ENCODE peak calls at places on chromosomes 11 and 22, in six cellular contexts. U is activated T-cell treated with anti-CD3 and anti-CD28 coated beads for 4 hours; S is stimulated activated CD4-positive, alpha-beta T cell treated with anti-CD3 and anti-CD28 coated beads, Interleukin-4, amount 100 ng/mL, for 24 hours; H is neural crest cell; G is activated naive CD4-positive, alpha-beta T cell treated with Interleukin-2 at 50 U/mL for 16 hours; X is aorta. Y is an unnamed sample.

GRCh38 chr22:48282804-48283203 is 1520.4 kb downstream of the TBC1D22A start:
- DNase-seq in U (no peak), S (no peak), H (no peak), G (no peak), X (no peak), Y (no peak)

GRCh38 chr11:70952171-70952570 is 300.2 kb downstream of the SHANK2 start:
- DNase-seq in U (no peak), S (no peak), H (no peak), G (no peak), X (no peak), Y (no peak)

GRCh38 chr22:27372969-27373670 is 428.4 kb downstream of the MN1 start:
- DNase-seq in U (no peak), S (no peak), H (peak; percentile 82), G (no peak), X (no peak), Y (no peak)

GRCh38 chr22:50417544-50417943 is 57.3 kb downstream of the SBF1 start:
- DNase-seq in U (no peak), S (no peak), H (no peak), G (no peak), X (peak; percentile 42), Y (no peak)

GRCh38 chr11:33620423-33621120 is 80.1 kb downstream of the C11orf91 start:
- DNase-seq in U (no peak), S (no peak), H (no peak), G (no peak), X (no peak), Y (no peak)

GRCh38 chr11:15327786-15328231 is 213.1 kb downstream of the INSC start:
- DNase-seq in U (no peak), S (no peak), H (peak; percentile 77), G (no peak), X (peak; percentile 56), Y (no peak)

GRCh38 chr11:3995307-3995706 is 99.3 kb upstream of the RRM1 start:
- DNase-seq in U (no peak), S (no peak), H (no peak), G (no peak), X (no peak), Y (no peak)

GRCh38 chr11:98036810-98037209 is 983.9 kb upstream of the CNTN5 start:
- DNase-seq in U (no peak), S (no peak), H (no peak), G (no peak), X (no peak), Y (no peak)

GRCh38 chr22:45629469-45630089 is 42.1 kb upstream of the ATXN10 start:
- DNase-seq in U (no peak), S (no peak), H (no peak), G (no peak), X (no peak), Y (no peak)

GRCh38 chr11:111762981-111763643 is 3.1 kb downstream of the PPP2R1B start:
- DNase-seq in U (no peak), S (no peak), H (no peak), G (no peak), X (no peak), Y (no peak)

GRCh38 chr11:75219869-75220268 is 20.7 kb upstream of the TPBGL start:
- DNase-seq in U (no peak), S (no peak), H (no peak), G (no peak), X (no peak), Y (no peak)

GRCh38 chr11:131691558-131692041 is 321.2 kb downstream of the NTM start:
- DNase-seq in U (no peak), S (no peak), H (peak; percentile 66), G (peak; percentile 5), X (no peak), Y (no peak)

GRCh38 chr22:39520874-39521857 is 804 bp downstream of the ATF4 start:
- DNase-seq in U (peak; percentile 59), S (peak; percentile 76), H (peak; percentile 62), G (peak; percentile 74), X (peak; percentile 91), Y (peak; percentile 51)

GRCh38 chr11:96925862-96926261 is 536.0 kb downstream of the JRKL start:
- DNase-seq in U (no peak), S (no peak), H (no peak), G (no peak), X (no peak), Y (no peak)

GRCh38 chr11:105224859-105225258 is 85.3 kb upstream of the CARD18 start:
- DNase-seq in U (no peak), S (no peak), H (no peak), G (no peak), X (no peak), Y (no peak)

GRCh38 chr11:77705877-77706579 is 68.4 kb upstream of the CLNS1A start:
- DNase-seq in U (no peak), S (no peak), H (no peak), G (no peak), X (no peak), Y (no peak)

GRCh38 chr11:44968510-44968909 is 17.8 kb upstream of the TP53I11 start:
- DNase-seq in U (no peak), S (no peak), H (no peak), G (no peak), X (no peak), Y (no peak)

GRCh38 chr22:19149962-19150361 is at the start of gene GSC2:
- DNase-seq in U (no peak), S (no peak), H (no peak), G (no peak), X (no peak), Y (no peak)

GRCh38 chr11:102733232-102733875 is 8.6 kb upstream of the MMP8 start:
- DNase-seq in U (no peak), S (peak; percentile 32), H (peak; percentile 40), G (peak; percentile 4), X (peak; percentile 67), Y (no peak)

GRCh38 chr11:62646825-62647608 is 604 bp upstream of the GANAB start:
- DNase-seq in U (no peak), S (no peak), H (no peak), G (no peak), X (peak; percentile 51), Y (no peak)

GRCh38 chr22:21032037-21032842 is at the start of gene SLC7A4:
- DNase-seq in U (no peak), S (no peak), H (no peak), G (no peak), X (no peak), Y (no peak)

GRCh38 chr11:131064373-131064991 is 148.2 kb upstream of the SNX19 start:
- DNase-seq in U (no peak), S (no peak), H (peak; percentile 82), G (no peak), X (no peak), Y (no peak)

GRCh38 chr11:123063396-123064267 is 1.7 kb upstream of the HSPA8 start:
- DNase-seq in U (no peak), S (peak; percentile 51), H (no peak), G (peak; percentile 39), X (peak; percentile 65), Y (peak; percentile 36)

GRCh38 chr11:115656041-115656440 is 151.8 kb upstream of the CADM1 start:
- DNase-seq in U (no peak), S (no peak), H (no peak), G (no peak), X (no peak), Y (no peak)

GRCh38 chr22:46794491-46794890 is 32.0 kb downstream of the TBC1D22A start:
- DNase-seq in U (no peak), S (no peak), H (no peak), G (no peak), X (no peak), Y (no peak)

GRCh38 chr11:71240865-71241691 is 11.3 kb downstream of the SHANK2 start:
- DNase-seq in U (no peak), S (no peak), H (peak; percentile 34), G (no peak), X (no peak), Y (no peak)

GRCh38 chr11:74142624-74143023 is 28.2 kb downstream of the C2CD3 start:
- DNase-seq in U (no peak), S (no peak), H (no peak), G (no peak), X (no peak), Y (no peak)

GRCh38 chr11:119196833-119197483 is 9.2 kb upstream of the CBL start:
- DNase-seq in U (peak; percentile 71), S (peak; percentile 80), H (peak; percentile 70), G (peak; percentile 61), X (no peak), Y (peak; percentile 69)

GRCh38 chr22:39808087-39808486 is 85.5 kb downstream of the ENTHD1 start:
- DNase-seq in U (peak; percentile 19), S (peak; percentile 17), H (peak; percentile 30), G (peak; percentile 24), X (no peak), Y (no peak)

GRCh38 chr11:66710384-66710930 is 18.6 kb downstream of the SPTBN2 start:
- DNase-seq in U (no peak), S (no peak), H (no peak), G (no peak), X (no peak), Y (no peak)

GRCh38 chr11:61752925-61753551 is 602 bp downstream of the MYRF start:
- DNase-seq in U (no peak), S (no peak), H (no peak), G (no peak), X (no peak), Y (peak; percentile 8)

GRCh38 chr22:27329471-27329870 is 472.1 kb downstream of the MN1 start:
- DNase-seq in U (no peak), S (no peak), H (no peak), G (no peak), X (no peak), Y (no peak)

GRCh38 chr22:32106930-32107329 is 52.2 kb downstream of the C22orf42 start:
- DNase-seq in U (no peak), S (no peak), H (peak; percentile 41), G (peak; percentile 11), X (no peak), Y (no peak)

GRCh38 chr11:65442952-65443351 is 20.4 kb downstream of the NEAT1 start:
- DNase-seq in U (no peak), S (no peak), H (no peak), G (no peak), X (no peak), Y (no peak)

GRCh38 chr22:24379536-24379935 is 47.9 kb upstream of the ADORA2A start:
- DNase-seq in U (no peak), S (no peak), H (no peak), G (no peak), X (no peak), Y (no peak)

GRCh38 chr11:33055361-33055760 is 16.0 kb downstream of the TCP11L1 start:
- DNase-seq in U (no peak), S (no peak), H (no peak), G (no peak), X (no peak), Y (no peak)